ENCODE peak calls at places on chromosomes 7 and 10, in nine cellular contexts. N is spleen; J is GM13976; O is cardiac muscle cell; L is CD8-positive, alpha-beta T cell; Z is ovary; M is brain microvascular endothelial cell; K is psoas muscle; V is PC-9. A is an unnamed sample.

GRCh38 chr7:47521041-47521795 is 60.7 kb downstream of the TNS3 start:
- DNase-seq in N (peak), J (no peak), O (no peak), L (no peak), Z (no peak), M (no peak), K (no peak), V (no peak), A (no peak)

GRCh38 chr7:81822811-81823210 is 53.0 kb upstream of the HGF start:
- DNase-seq in N (no peak), J (no peak), O (no peak), L (no peak), Z (no peak), M (no peak), K (no peak), V (no peak), A (no peak)

GRCh38 chr10:16491933-16492332 is 29.7 kb downstream of the C1QL3 start:
- DNase-seq in N (no peak), J (no peak), O (no peak), L (no peak), Z (no peak), M (no peak), K (no peak), V (no peak), A (no peak)

GRCh38 chr10:22325948-22326702 is 5.2 kb downstream of the BMI1 start:
- DNase-seq in N (no peak), J (no peak), O (no peak), L (no peak), Z (no peak), M (no peak), K (no peak), V (no peak), A (no peak)

GRCh38 chr7:1854521-1855395 is 184.7 kb downstream of the ELFN1 start:
- DNase-seq in N (peak), J (no peak), O (no peak), L (no peak), Z (no peak), M (no peak), K (no peak), V (no peak), A (no peak)

GRCh38 chr10:72263613-72264241 is 10.0 kb upstream of the DDIT4 start:
- DNase-seq in N (no peak), J (no peak), O (peak), L (no peak), Z (no peak), M (no peak), K (no peak), V (peak), A (peak)

GRCh38 chr10:100303724-100304319 is 17.3 kb upstream of the BLOC1S2 start:
- DNase-seq in N (no peak), J (peak), O (peak), L (no peak), Z (no peak), M (no peak), K (no peak), V (peak), A (no peak)

GRCh38 chr7:82335001-82335400 is 108.6 kb downstream of the CACNA2D1 start:
- DNase-seq in N (no peak), J (no peak), O (no peak), L (no peak), Z (no peak), M (no peak), K (no peak), V (no peak), A (no peak)

GRCh38 chr10:71493741-71494140 is 97.0 kb downstream of the CDH23 start:
- DNase-seq in N (no peak), J (no peak), O (no peak), L (no peak), Z (no peak), M (no peak), K (no peak), V (peak), A (no peak)

GRCh38 chr10:114649217-114649906 is 8.7 kb downstream of the ABLIM1 start:
- DNase-seq in N (no peak), J (no peak), O (no peak), L (no peak), Z (no peak), M (no peak), K (no peak), V (peak), A (no peak)

GRCh38 chr7:129782257-129783096 is 170.3 kb downstream of the UBE2H start:
- DNase-seq in N (peak), J (no peak), O (no peak), L (no peak), Z (no peak), M (no peak), K (no peak), V (peak), A (no peak)

GRCh38 chr7:90595341-90595800 is 750 bp upstream of the CDK14 start:
- DNase-seq in N (no peak), J (no peak), O (peak), L (no peak), Z (no peak), M (peak), K (no peak), V (no peak), A (no peak)

GRCh38 chr10:32266566-32266965 is 80.4 kb downstream of the EPC1 start:
- DNase-seq in N (no peak), J (no peak), O (no peak), L (no peak), Z (no peak), M (no peak), K (no peak), V (no peak), A (no peak)

GRCh38 chr10:32332299-32332750 is 14.6 kb downstream of the EPC1 start:
- DNase-seq in N (no peak), J (peak), O (no peak), L (peak), Z (no peak), M (no peak), K (no peak), V (no peak), A (peak)

GRCh38 chr7:151018421-151019129 is 5.7 kb downstream of the ATG9B start:
- DNase-seq in N (no peak), J (no peak), O (peak), L (peak), Z (no peak), M (no peak), K (no peak), V (no peak), A (peak)

DNA sequence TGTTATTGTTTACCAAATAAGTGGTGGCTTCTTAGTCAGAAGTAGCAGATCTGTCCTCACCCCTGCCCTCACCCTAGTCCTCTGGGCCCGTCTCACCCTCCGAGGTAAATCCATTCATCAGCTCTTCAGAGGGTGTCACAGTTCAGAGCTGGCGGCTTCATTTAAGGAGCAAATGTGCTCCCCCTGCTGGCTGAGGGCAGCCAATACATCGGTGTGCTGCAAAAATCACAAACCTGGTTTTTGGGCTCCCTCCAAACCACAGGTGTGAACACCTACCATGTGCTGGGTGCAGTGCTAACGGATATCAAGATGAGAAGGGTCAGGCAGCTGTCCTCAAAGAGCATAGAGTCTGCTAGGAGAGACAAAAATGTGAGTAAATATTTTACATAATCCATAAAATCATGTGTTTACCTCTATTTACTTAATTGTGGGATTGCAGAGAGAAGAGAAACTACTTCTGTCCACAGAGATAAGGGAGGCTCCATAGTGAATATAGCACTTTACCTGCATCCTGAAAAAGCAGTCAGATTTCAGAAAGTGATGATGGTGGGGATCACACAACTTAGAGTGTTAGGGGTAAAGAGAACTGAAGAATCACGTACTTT is 15.5 kb upstream of the CRTAC1 start:
- DNase-seq in N (peak), J (peak), O (peak), L (peak), Z (peak), M (peak), K (peak), V (no peak), A (peak)
- TF ChIP-seq CTCF in N (peak), J (peak), O (peak), L (peak), Z (peak), M (peak), K (peak), V (peak), A (peak)

GRCh38 chr7:29609162-29610030 is 45.8 kb downstream of the PRR15 start:
- DNase-seq in N (no peak), J (peak), O (peak), L (no peak), Z (no peak), M (no peak), K (no peak), V (peak), A (peak)
- TF ChIP-seq CTCF in N (no peak), J (peak), O (peak), L (no peak), Z (no peak), M (peak), K (peak), V (peak), A (peak)

GRCh38 chr10:88213206-88213605 is 349.8 kb downstream of the PTEN start:
- DNase-seq in N (no peak), J (no peak), O (no peak), L (no peak), Z (no peak), M (no peak), K (no peak), V (no peak), A (no peak)
- TF ChIP-seq CTCF in N (no peak), J (no peak), O (no peak), L (no peak), Z (no peak), M (no peak), K (no peak), V (no peak), A (no peak)

DNA sequence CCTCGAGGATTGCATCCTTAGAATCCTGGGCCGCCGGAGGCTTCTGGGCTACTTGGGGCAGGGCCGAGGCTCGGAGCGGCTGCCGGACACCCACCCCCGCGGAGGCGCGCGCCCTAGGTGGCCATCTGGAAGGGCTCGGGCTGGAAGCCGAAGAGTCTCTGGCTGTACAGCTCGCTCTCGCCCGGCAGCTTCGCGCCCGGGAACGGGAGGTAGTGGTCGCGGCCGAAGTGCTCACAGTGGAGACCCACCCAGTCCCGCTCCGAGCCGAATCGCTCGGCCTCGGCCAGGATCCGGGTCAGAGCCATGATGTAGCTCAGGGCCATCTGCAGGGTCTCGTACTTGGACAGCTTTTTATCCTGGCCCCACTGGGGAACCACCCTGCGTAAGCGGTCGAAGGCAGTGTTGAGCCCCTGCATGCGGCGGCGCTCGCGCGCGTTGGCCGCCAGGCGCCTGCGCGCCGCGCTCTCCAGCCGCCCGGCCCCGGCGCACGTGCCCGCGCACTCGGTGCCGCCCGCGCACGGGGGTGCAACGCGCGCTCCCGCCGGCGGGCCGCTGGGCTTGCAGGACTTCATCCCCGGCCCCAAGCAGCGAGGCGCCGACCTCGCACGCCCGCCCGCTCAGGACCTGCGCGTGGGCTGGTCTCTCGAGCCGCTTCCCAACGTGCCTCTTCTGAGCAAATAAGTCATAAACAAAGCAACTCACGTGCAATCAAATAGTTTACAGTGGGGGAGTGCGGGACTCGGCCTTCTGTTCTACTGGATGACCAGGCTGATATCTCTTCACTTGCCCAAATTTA is 609 bp downstream of the ATOH7 start:
- DNase-seq in N (peak), J (peak), O (peak), L (peak), Z (peak), M (peak), K (peak), V (peak), A (peak)
- TF ChIP-seq CTCF in N (no peak), J (peak), O (peak), L (no peak), Z (no peak), M (peak), K (peak), V (no peak), A (no peak)

DNA sequence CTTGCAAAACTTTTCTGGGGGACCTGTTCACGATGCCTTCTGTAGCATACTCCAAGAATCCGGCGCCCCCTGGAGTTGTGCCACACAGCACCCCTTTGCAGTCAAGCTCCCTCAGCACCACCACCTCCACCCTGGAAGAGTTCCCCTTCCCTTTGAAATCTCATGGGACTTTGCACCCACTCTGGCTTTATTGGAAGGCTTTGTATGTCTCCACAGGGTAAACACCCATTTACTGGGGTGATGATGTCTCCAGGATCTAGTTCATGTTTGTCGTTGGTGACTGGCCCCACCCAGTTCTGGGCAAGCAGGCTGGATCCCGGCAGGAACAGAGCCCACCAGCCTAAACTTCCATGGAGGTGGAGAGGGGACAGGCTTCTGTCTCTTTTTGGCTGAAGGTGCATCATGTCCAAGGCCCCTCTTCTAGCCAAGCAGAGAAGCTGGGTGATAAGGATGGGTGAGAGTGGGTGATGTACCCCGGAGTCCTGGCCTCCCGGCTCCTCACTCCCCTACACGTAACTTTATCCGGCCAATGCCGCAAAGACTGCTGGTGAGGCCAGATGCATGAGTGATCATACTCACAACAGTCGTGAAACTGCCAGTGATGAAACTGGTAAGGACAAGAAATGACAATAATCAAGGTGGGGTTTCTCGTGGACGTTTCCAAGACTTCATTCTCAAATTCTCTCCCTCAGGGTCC is 727 bp upstream of the CLDN4 start:
- DNase-seq in N (no peak), J (peak), O (no peak), L (no peak), Z (no peak), M (no peak), K (no peak), V (peak), A (peak)
- TF ChIP-seq CTCF in N (no peak), J (no peak), O (no peak), L (no peak), Z (no peak), M (peak), K (no peak), V (peak), A (no peak)

DNA sequence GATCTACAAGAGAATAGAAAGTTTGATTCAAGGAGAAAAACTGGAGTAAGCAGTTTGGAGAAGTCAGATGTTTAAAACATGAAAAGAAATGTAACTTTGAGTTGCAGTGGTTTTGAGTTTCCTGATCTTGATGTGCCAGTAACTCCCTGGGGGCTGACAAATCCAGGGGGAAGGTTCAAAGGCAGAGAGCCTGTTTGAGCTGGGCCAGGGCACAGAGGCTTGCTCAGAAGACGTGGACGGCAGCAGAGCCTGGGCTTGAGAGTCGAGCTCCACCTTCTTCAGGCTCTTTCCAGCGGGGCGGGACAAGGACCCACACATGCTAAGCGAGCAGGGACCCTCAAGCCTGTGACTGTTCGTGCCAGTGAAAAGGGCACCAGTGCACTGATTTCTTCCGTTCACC is 176.2 kb downstream of the MGMT start:
- DNase-seq in N (no peak), J (no peak), O (no peak), L (no peak), Z (no peak), M (no peak), K (no peak), V (no peak), A (no peak)
- TF ChIP-seq CTCF in N (no peak), J (no peak), O (no peak), L (no peak), Z (no peak), M (no peak), K (no peak), V (no peak), A (no peak)

GRCh38 chr7:74023037-74023436 is 4.9 kb upstream of the ELN start:
- DNase-seq in N (no peak), J (no peak), O (peak), L (no peak), Z (peak), M (peak), K (peak), V (peak), A (peak)
- TF ChIP-seq CTCF in N (no peak), J (no peak), O (no peak), L (no peak), Z (no peak), M (peak), K (no peak), V (no peak), A (no peak)

GRCh38 chr10:49139866-49140195 is 6.0 kb upstream of the FAM170B start:
- DNase-seq in N (no peak), J (no peak), O (peak), L (no peak), Z (no peak), M (peak), K (no peak), V (peak), A (no peak)

GRCh38 chr10:49143249-49143648 is 9.4 kb upstream of the FAM170B start:
- DNase-seq in N (no peak), J (no peak), O (no peak), L (no peak), Z (no peak), M (no peak), K (no peak), V (no peak), A (no peak)

GRCh38 chr10:49141541-49142332 is 7.9 kb upstream of the FAM170B start:
- DNase-seq in N (no peak), J (peak), O (no peak), L (no peak), Z (no peak), M (no peak), K (no peak), V (no peak), A (no peak)

GRCh38 chr10:49140306-49141175 is 6.7 kb upstream of the FAM170B start:
- DNase-seq in N (no peak), J (no peak), O (no peak), L (no peak), Z (no peak), M (no peak), K (no peak), V (no peak), A (no peak)

DNA sequence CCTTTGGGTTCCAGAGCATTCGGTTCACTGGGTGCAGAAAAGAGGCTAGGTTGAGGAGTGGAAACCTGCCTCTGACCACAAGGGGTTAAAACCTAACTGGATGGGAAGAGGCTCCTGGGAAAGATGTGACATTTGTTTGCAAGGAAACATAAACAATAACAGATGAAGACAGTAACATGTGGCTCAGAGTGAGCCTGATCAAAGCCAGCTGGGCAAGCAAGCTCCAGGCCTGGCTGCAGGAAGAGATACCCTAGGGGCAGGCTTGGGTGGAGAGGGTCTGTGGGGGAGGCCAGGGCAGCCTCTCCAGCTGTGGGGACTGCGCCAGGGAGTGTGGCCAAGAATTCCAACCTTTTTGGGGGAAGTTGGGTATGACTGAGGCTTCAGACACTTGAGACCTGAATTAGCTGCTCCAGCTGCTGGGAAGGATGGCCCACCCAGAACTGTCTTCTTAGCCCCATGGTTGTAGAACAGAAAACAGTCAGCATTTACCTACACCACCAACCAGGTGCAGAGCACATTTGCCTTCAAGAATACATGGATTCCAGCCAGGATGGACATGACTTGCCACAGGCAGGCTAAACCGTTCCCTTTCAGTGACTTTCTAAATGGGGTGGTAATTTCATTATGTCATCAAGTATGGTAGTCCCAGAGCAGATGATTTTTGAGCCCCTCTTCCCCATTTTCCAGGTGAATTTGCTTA is 10.3 kb upstream of the FAM170B start:
- DNase-seq in N (no peak), J (no peak), O (no peak), L (no peak), Z (no peak), M (no peak), K (no peak), V (no peak), A (no peak)
- TF ChIP-seq CTCF in N (no peak), J (no peak), O (no peak), L (no peak), Z (no peak), M (no peak), K (no peak), V (no peak), A (no peak)